ENCODE peak calls at places on chromosome X, in six cellular contexts. Q is pancreas, X is right atrium auricular region, G is brain microvascular endothelial cell, T is left ventricle myocardium inferior, I is endodermal cell. R is an unnamed sample.

GRCh38 chrX:13579696-13580095 is 10.3 kb downstream of the EGFL6 start:
- DNase-seq in Q (no peak), I (no peak), X (no peak), G (no peak), T (no peak), R (no peak)

GRCh38 chrX:106170318-106170717 is 2.2 kb downstream of the PWWP3B start:
- DNase-seq in I (no peak), G (peak; percentile 33), T (no peak), Q (no peak), X (no peak), R (no peak)

GRCh38 chrX:42732506-42732905 is 45.5 kb downstream of the PPP1R2C start:
- DNase-seq in Q (peak; percentile 41), G (peak; percentile 14), X (no peak), T (peak; percentile 15), I (no peak), R (no peak)

GRCh38 chrX:68720851-68721250 is 73.4 kb downstream of the STARD8 start:
- DNase-seq in Q (no peak), G (no peak), X (no peak), I (no peak), T (no peak), R (no peak)

GRCh38 chrX:16832301-16832700 is 37.9 kb downstream of the RBBP7 start:
- DNase-seq in T (no peak), I (no peak), X (no peak), G (no peak), Q (no peak), R (no peak)

GRCh38 chrX:110241816-110242215 is 76.1 kb downstream of the AMMECR1 start:
- DNase-seq in T (no peak), X (no peak), G (peak; percentile 2), Q (no peak), I (no peak), R (no peak)

GRCh38 chrX:108000751-108001150 is 18.6 kb upstream of the TEX13B start:
- DNase-seq in G (no peak), Q (no peak), X (no peak), I (no peak), T (no peak), R (no peak)

GRCh38 chrX:132615396-132616131 is 126.7 kb upstream of the MBNL3 start:
- DNase-seq in G (peak; percentile 34), I (peak; percentile 84), T (no peak), X (no peak), Q (no peak), R (peak; percentile 65)

GRCh38 chrX:111914398-111915092 is 38.6 kb downstream of the TRPC5OS start:
- DNase-seq in I (peak; percentile 59), T (no peak), G (no peak), X (no peak), Q (no peak), R (no peak)

GRCh38 chrX:55777596-55777995 is 60.0 kb downstream of the RRAGB start:
- DNase-seq in T (no peak), I (no peak), X (no peak), Q (no peak), G (no peak), R (no peak)

GRCh38 chrX:39670281-39670680 is 427.5 kb downstream of the BCOR start:
- DNase-seq in I (no peak), X (no peak), Q (no peak), G (no peak), T (no peak), R (no peak)

GRCh38 chrX:117138070-117138469 is 675.3 kb upstream of the CT83 start:
- DNase-seq in X (no peak), Q (no peak), G (no peak), I (no peak), T (no peak), R (no peak)

GRCh38 chrX:154021131-154021611 is 1.5 kb upstream of the IRAK1 start:
- DNase-seq in Q (no peak), I (peak; percentile 77), G (peak; percentile 39), T (no peak), X (no peak), R (no peak)

GRCh38 chrX:19991350-19991718 is 473 bp upstream of the BCLAF3 start:
- DNase-seq in T (no peak), X (no peak), Q (no peak), G (no peak), I (no peak), R (no peak)
- TF ChIP-seq CTCF in T (no peak), X (peak; percentile 8), Q (no peak), G (no peak), I (no peak), R (no peak)

DNA sequence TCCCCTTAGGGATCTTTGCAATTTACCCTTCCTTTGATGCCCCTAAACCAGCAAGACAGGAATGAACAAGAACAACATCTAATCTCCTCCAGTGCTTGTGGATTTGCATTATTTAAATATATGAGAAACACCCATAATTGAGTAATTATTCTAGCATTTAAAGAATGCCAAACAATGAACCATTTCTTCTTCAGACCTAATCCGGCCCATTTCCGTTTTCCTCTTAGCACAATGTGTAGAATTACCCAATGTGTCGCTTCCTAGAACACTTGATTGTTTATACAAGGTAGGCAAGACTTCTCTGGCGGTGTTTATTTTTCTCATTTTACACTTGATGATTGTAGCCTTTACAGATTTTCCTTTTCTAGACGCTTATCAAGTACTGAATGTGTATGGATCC is 43.5 kb downstream of the CLDN34 start:
- DNase-seq in I (no peak), T (no peak), G (no peak), Q (no peak), X (no peak), R (peak; percentile 50)
- H3K27ac ChIP-seq in I (no peak overlapping the region), T (peak overlapping the region; percentile 71), G (peak overlapping the region; percentile 58), Q (no peak overlapping the region), X (no peak overlapping the region), R (peak overlapping the region; percentile 95)

GRCh38 chrX:15566244-15566643 is 34.5 kb downstream of the ACE2 start:
- DNase-seq in T (no peak), X (no peak), I (no peak), Q (no peak), G (no peak), R (no peak)
- H3K27me3 ChIP-seq in T (no peaks in the 10 kb centered on the region), X (no peaks in the 10 kb centered on the region), I (no peaks in the 10 kb centered on the region), Q (no peaks in the 10 kb centered on the region), G (no peaks in the 10 kb centered on the region), R (no peaks in the 10 kb centered on the region)

DNA sequence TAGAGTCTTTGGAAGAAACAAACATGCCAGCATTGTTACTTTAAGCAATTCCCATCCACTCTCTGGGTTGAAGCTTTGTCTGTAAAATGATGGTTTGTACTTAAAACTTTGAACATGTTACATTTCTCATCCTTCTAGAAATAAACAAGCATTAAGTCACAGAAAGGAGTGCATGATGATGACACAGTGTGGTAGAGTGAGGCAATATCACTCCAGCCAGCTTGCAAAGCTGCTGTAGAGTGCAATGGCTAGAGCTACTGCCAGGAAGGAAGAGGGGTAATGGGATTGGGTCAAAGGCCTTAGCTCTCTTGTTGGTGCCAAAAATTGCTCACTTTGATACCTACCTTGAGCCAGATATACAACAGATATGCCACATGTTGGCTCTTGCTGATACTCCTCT is 12.3 kb upstream of the ENOX2 start:
- DNase-seq in I (no peak), Q (no peak), G (no peak), X (no peak), T (no peak), R (no peak)
- TF ChIP-seq CTCF in I (no peak), Q (no peak), G (no peak), X (no peak), T (no peak), R (no peak)

R was measured in neural progenitor cell.